ENCODE peak calls at places on chromosomes 1 and 21, in nine cellular contexts. One of them, this sample, is unnamed. For H3K4me1, the result is how much of the 10 kb centered on the place peaks cover.

GRCh38 chr1:203465943-203466342 is 9.7 kb upstream of the PRELP start:
- DNase-seq in tibial nerve: peak
- DNase-seq in lower lobe of right lung: no peak
- DNase-seq in testis: peak
- DNase-seq in OCI-LY7: no peak
- DNase-seq in SJSA1: no peak
- DNase-seq in cardiac muscle cell: peak
- DNase-seq in effector memory CD4-positive, alpha-beta T cell: no peak
- DNase-seq in fibroblast of lung: peak
- DNase-seq in this sample: peak

GRCh38 chr1:155136728-155137127 is 1.1 kb downstream of the SLC50A1 start:
- DNase-seq in SJSA1: no peak
- DNase-seq in fibroblast of lung: no peak
- DNase-seq in effector memory CD4-positive, alpha-beta T cell: no peak
- DNase-seq in lower lobe of right lung: no peak
- DNase-seq in testis: no peak
- DNase-seq in cardiac muscle cell: no peak
- DNase-seq in OCI-LY7: peak
- DNase-seq in tibial nerve: no peak
- DNase-seq in this sample: no peak

GRCh38 chr1:217482356-217483102 is 148.4 kb downstream of the GPATCH2 start:
- DNase-seq in SJSA1: peak
- DNase-seq in OCI-LY7: no peak
- DNase-seq in cardiac muscle cell: peak
- DNase-seq in fibroblast of lung: peak
- DNase-seq in lower lobe of right lung: no peak
- DNase-seq in effector memory CD4-positive, alpha-beta T cell: no peak
- DNase-seq in testis: no peak
- DNase-seq in tibial nerve: no peak
- DNase-seq in this sample: no peak

GRCh38 chr1:180614746-180615145 is 17.1 kb upstream of the XPR1 start:
- DNase-seq in SJSA1: no peak
- DNase-seq in OCI-LY7: no peak
- DNase-seq in cardiac muscle cell: no peak
- DNase-seq in tibial nerve: no peak
- DNase-seq in fibroblast of lung: no peak
- DNase-seq in lower lobe of right lung: no peak
- DNase-seq in testis: no peak
- DNase-seq in effector memory CD4-positive, alpha-beta T cell: no peak
- DNase-seq in this sample: no peak

GRCh38 chr21:14886001-14886400 is 178.8 kb downstream of the NRIP1 start:
- DNase-seq in testis: no peak
- DNase-seq in effector memory CD4-positive, alpha-beta T cell: no peak
- DNase-seq in lower lobe of right lung: no peak
- DNase-seq in SJSA1: no peak
- DNase-seq in cardiac muscle cell: no peak
- DNase-seq in fibroblast of lung: no peak
- DNase-seq in OCI-LY7: no peak
- DNase-seq in tibial nerve: no peak
- DNase-seq in this sample: no peak

GRCh38 chr1:31617917-31618746 is 643 bp downstream of the HCRTR1 start:
- DNase-seq in SJSA1: no peak
- DNase-seq in testis: peak
- DNase-seq in lower lobe of right lung: peak
- DNase-seq in tibial nerve: no peak
- DNase-seq in effector memory CD4-positive, alpha-beta T cell: no peak
- DNase-seq in fibroblast of lung: peak
- DNase-seq in OCI-LY7: peak
- DNase-seq in cardiac muscle cell: peak
- DNase-seq in this sample: peak

GRCh38 chr1:89855413-89856123 is 34.7 kb downstream of the LRRC8D start:
- DNase-seq in testis: no peak
- DNase-seq in cardiac muscle cell: peak
- DNase-seq in SJSA1: no peak
- DNase-seq in lower lobe of right lung: no peak
- DNase-seq in OCI-LY7: no peak
- DNase-seq in fibroblast of lung: peak
- DNase-seq in effector memory CD4-positive, alpha-beta T cell: no peak
- DNase-seq in tibial nerve: no peak
- DNase-seq in this sample: no peak

GRCh38 chr1:67708606-67709005 is 23.6 kb downstream of the GADD45A start:
- DNase-seq in testis: no peak
- DNase-seq in tibial nerve: no peak
- DNase-seq in effector memory CD4-positive, alpha-beta T cell: no peak
- DNase-seq in SJSA1: no peak
- DNase-seq in cardiac muscle cell: no peak
- DNase-seq in fibroblast of lung: no peak
- DNase-seq in OCI-LY7: no peak
- DNase-seq in lower lobe of right lung: no peak
- DNase-seq in this sample: no peak

GRCh38 chr1:188225975-188226374 is 1397.2 kb downstream of the PLA2G4A start:
- DNase-seq in fibroblast of lung: no peak
- DNase-seq in lower lobe of right lung: no peak
- DNase-seq in testis: no peak
- DNase-seq in cardiac muscle cell: no peak
- DNase-seq in SJSA1: no peak
- DNase-seq in effector memory CD4-positive, alpha-beta T cell: no peak
- DNase-seq in tibial nerve: no peak
- DNase-seq in OCI-LY7: no peak
- DNase-seq in this sample: no peak

GRCh38 chr1:194503209-194503608 is 1316.8 kb upstream of the B3GALT2 start:
- DNase-seq in testis: no peak
- DNase-seq in lower lobe of right lung: no peak
- DNase-seq in effector memory CD4-positive, alpha-beta T cell: no peak
- DNase-seq in tibial nerve: no peak
- DNase-seq in cardiac muscle cell: no peak
- DNase-seq in fibroblast of lung: no peak
- DNase-seq in SJSA1: no peak
- DNase-seq in OCI-LY7: no peak
- DNase-seq in this sample: no peak

GRCh38 chr1:223628233-223628632 is 37.3 kb downstream of the CAPN8 start:
- DNase-seq in SJSA1: peak
- DNase-seq in lower lobe of right lung: peak
- DNase-seq in effector memory CD4-positive, alpha-beta T cell: no peak
- DNase-seq in tibial nerve: no peak
- DNase-seq in cardiac muscle cell: peak
- DNase-seq in testis: peak
- DNase-seq in fibroblast of lung: peak
- DNase-seq in OCI-LY7: peak
- DNase-seq in this sample: peak

DNA sequence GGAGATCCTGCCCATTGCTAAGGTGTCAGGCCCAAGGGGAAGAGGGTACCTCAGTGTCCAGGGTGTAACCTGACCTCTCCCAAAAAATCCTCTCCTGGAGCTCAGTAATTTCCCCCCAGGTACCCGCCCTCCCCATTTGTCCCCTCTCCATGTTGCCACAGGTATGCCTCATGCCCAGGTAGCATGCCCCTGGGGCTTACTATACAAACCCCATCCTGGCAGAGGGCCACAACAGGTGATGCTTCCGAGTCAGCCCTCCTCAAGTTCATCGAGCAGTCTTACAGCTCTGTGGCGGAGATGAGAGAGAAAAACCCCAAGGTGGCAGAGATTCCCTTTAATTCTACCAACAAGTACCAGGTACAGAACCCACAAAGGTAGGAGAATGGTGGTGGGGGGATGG is 15.7 kb downstream of the ATP1A4 start:
- DNase-seq in lower lobe of right lung: no peak
- DNase-seq in testis: no peak
- DNase-seq in SJSA1: no peak
- DNase-seq in effector memory CD4-positive, alpha-beta T cell: no peak
- DNase-seq in fibroblast of lung: no peak
- DNase-seq in tibial nerve: no peak
- DNase-seq in OCI-LY7: no peak
- DNase-seq in cardiac muscle cell: no peak
- DNase-seq in this sample: no peak
- H3K27ac ChIP-seq in lower lobe of right lung: no peak
- H3K27ac ChIP-seq in testis: no peak
- H3K27ac ChIP-seq in SJSA1: no peak
- H3K27ac ChIP-seq in effector memory CD4-positive, alpha-beta T cell: no peak
- H3K27ac ChIP-seq in fibroblast of lung: no peak
- H3K27ac ChIP-seq in tibial nerve: no peak
- H3K27ac ChIP-seq in OCI-LY7: no peak
- H3K27ac ChIP-seq in cardiac muscle cell: no peak
- H3K27ac ChIP-seq in this sample: no peak

GRCh38 chr21:42424848-42425602 is 21.3 kb downstream of the UBASH3A start:
- DNase-seq in testis: no peak
- DNase-seq in fibroblast of lung: no peak
- DNase-seq in SJSA1: no peak
- DNase-seq in lower lobe of right lung: peak
- DNase-seq in OCI-LY7: no peak
- DNase-seq in cardiac muscle cell: no peak
- DNase-seq in tibial nerve: no peak
- DNase-seq in effector memory CD4-positive, alpha-beta T cell: peak
- DNase-seq in this sample: no peak
- H3K4me3 ChIP-seq in testis: no peak
- H3K4me3 ChIP-seq in fibroblast of lung: no peak
- H3K4me3 ChIP-seq in SJSA1: no peak
- H3K4me3 ChIP-seq in lower lobe of right lung: no peak
- H3K4me3 ChIP-seq in OCI-LY7: no peak
- H3K4me3 ChIP-seq in cardiac muscle cell: no peak
- H3K4me3 ChIP-seq in tibial nerve: no peak
- H3K4me3 ChIP-seq in effector memory CD4-positive, alpha-beta T cell: peak
- H3K4me3 ChIP-seq in this sample: no peak

GRCh38 chr1:201891451-201892045 is 2.9 kb downstream of the SHISA4 start:
- DNase-seq in fibroblast of lung: no peak
- DNase-seq in effector memory CD4-positive, alpha-beta T cell: no peak
- DNase-seq in cardiac muscle cell: no peak
- DNase-seq in SJSA1: no peak
- DNase-seq in lower lobe of right lung: no peak
- DNase-seq in tibial nerve: no peak
- DNase-seq in testis: no peak
- DNase-seq in OCI-LY7: no peak
- DNase-seq in this sample: no peak

GRCh38 chr1:201894343-201895119 is 5.8 kb downstream of the SHISA4 start:
- DNase-seq in lower lobe of right lung: no peak
- DNase-seq in OCI-LY7: no peak
- DNase-seq in cardiac muscle cell: no peak
- DNase-seq in tibial nerve: no peak
- DNase-seq in SJSA1: no peak
- DNase-seq in fibroblast of lung: no peak
- DNase-seq in testis: no peak
- DNase-seq in effector memory CD4-positive, alpha-beta T cell: no peak
- DNase-seq in this sample: no peak

GRCh38 chr1:201892211-201892610 is 3.5 kb downstream of the SHISA4 start:
- DNase-seq in OCI-LY7: no peak
- DNase-seq in cardiac muscle cell: no peak
- DNase-seq in SJSA1: no peak
- DNase-seq in testis: no peak
- DNase-seq in lower lobe of right lung: no peak
- DNase-seq in tibial nerve: no peak
- DNase-seq in effector memory CD4-positive, alpha-beta T cell: no peak
- DNase-seq in fibroblast of lung: no peak
- DNase-seq in this sample: no peak

GRCh38 chr1:201895120-201895665 is 6.5 kb downstream of the SHISA4 start:
- DNase-seq in tibial nerve: no peak
- DNase-seq in effector memory CD4-positive, alpha-beta T cell: no peak
- DNase-seq in testis: no peak
- DNase-seq in lower lobe of right lung: no peak
- DNase-seq in OCI-LY7: no peak
- DNase-seq in cardiac muscle cell: no peak
- DNase-seq in fibroblast of lung: no peak
- DNase-seq in SJSA1: no peak
- DNase-seq in this sample: no peak

DNA sequence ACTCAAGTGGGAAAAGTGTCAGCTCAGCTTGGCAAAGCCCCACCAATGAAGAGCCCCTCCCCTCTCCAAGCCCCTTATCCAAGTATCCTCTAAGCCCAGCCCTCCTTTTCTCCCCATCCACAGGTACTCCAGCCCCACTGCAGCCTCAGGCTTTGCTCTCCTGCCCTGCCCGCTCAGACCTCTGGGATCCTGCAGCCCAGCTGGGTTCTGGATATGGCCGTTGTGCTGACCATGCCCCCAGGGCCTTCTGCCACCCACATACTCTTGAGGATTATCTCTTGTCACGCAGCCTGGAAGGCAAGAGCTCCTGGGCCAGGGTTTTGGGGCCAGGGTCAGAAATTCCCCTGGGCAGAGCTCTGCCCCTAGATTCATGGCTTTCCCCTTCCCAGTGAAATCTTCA is 4.7 kb downstream of the SHISA4 start:
- DNase-seq in SJSA1: no peak
- DNase-seq in testis: no peak
- DNase-seq in effector memory CD4-positive, alpha-beta T cell: no peak
- DNase-seq in cardiac muscle cell: no peak
- DNase-seq in OCI-LY7: no peak
- DNase-seq in lower lobe of right lung: no peak
- DNase-seq in fibroblast of lung: no peak
- DNase-seq in tibial nerve: no peak
- DNase-seq in this sample: no peak
- H3K4me1 ChIP-seq in SJSA1: under half
- H3K4me1 ChIP-seq in testis: under half
- H3K4me1 ChIP-seq in effector memory CD4-positive, alpha-beta T cell: under half
- H3K4me1 ChIP-seq in cardiac muscle cell: under half
- H3K4me1 ChIP-seq in OCI-LY7: under half
- H3K4me1 ChIP-seq in lower lobe of right lung: under half
- H3K4me1 ChIP-seq in fibroblast of lung: under half
- H3K4me1 ChIP-seq in tibial nerve: under half
- H3K4me1 ChIP-seq in this sample: under half

DNA sequence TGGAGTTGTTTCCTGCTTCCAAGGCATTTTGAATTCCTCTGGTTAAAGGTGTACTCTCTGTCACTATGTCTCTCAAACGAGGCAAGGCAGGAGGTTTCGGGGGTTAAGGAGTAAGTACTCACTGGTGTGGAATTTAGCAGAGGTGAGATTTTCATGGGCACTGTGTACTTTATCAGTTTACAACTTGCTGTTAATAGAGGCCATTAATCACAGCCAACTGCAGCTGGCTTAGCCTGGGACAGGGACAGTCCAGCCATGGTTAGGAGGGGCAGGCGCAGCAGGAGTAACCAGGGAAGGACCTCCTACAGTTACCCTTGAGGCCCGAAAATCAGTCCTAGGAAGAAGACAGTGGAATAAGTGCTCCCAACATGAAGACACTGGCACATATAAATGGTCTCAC is 18.1 kb upstream of the TMEM9 start:
- DNase-seq in OCI-LY7: no peak
- DNase-seq in cardiac muscle cell: no peak
- DNase-seq in testis: no peak
- DNase-seq in lower lobe of right lung: no peak
- DNase-seq in tibial nerve: no peak
- DNase-seq in SJSA1: no peak
- DNase-seq in effector memory CD4-positive, alpha-beta T cell: no peak
- DNase-seq in fibroblast of lung: no peak
- DNase-seq in this sample: no peak
- H3K27ac ChIP-seq in OCI-LY7: no peak
- H3K27ac ChIP-seq in cardiac muscle cell: no peak
- H3K27ac ChIP-seq in testis: no peak
- H3K27ac ChIP-seq in lower lobe of right lung: no peak
- H3K27ac ChIP-seq in tibial nerve: no peak
- H3K27ac ChIP-seq in SJSA1: no peak
- H3K27ac ChIP-seq in effector memory CD4-positive, alpha-beta T cell: no peak
- H3K27ac ChIP-seq in fibroblast of lung: no peak
- H3K27ac ChIP-seq in this sample: peak

DNA sequence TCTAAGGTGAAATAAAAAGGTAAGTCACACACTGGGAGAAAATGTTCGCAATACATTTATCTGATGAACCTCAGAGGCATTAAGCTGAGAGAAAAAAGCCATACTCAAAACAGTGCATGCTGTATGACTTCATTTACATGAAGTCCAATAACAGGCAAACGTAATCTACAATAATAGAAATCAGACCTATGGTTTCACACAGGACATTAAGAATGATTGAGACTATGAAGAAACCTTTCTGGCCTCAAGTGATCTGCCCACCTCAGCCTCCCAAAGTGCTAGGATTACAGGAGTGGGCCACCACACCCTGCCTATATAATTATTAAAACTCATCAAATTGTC is 42.3 kb downstream of the FAF1 start:
- DNase-seq in testis: no peak
- DNase-seq in fibroblast of lung: no peak
- DNase-seq in SJSA1: no peak
- DNase-seq in tibial nerve: no peak
- DNase-seq in lower lobe of right lung: no peak
- DNase-seq in OCI-LY7: peak
- DNase-seq in cardiac muscle cell: no peak
- DNase-seq in effector memory CD4-positive, alpha-beta T cell: no peak
- DNase-seq in this sample: no peak
- H3K4me3 ChIP-seq in testis: no peak
- H3K4me3 ChIP-seq in fibroblast of lung: no peak
- H3K4me3 ChIP-seq in SJSA1: no peak
- H3K4me3 ChIP-seq in tibial nerve: no peak
- H3K4me3 ChIP-seq in lower lobe of right lung: no peak
- H3K4me3 ChIP-seq in OCI-LY7: no peak
- H3K4me3 ChIP-seq in cardiac muscle cell: no peak
- H3K4me3 ChIP-seq in effector memory CD4-positive, alpha-beta T cell: no peak
- H3K4me3 ChIP-seq in this sample: no peak

This sample was measured in right cardiac atrium.